ENCODE peak calls at places on chromosomes 6 and 20, in seven cellular contexts. One of them, this sample, is unnamed.

GRCh38 chr6:112150363-112150762 is 63.0 kb downstream of the FAM229B start:
- DNase-seq in thyroid gland: no peak
- DNase-seq in globus pallidus: peak
- DNase-seq in H1: no peak
- DNase-seq in GM23248: peak
- DNase-seq in NCI-H2081: no peak
- DNase-seq in A172: no peak
- DNase-seq in this sample: peak

GRCh38 chr20:6560978-6561377 is 206.5 kb upstream of the BMP2 start:
- DNase-seq in thyroid gland: no peak
- DNase-seq in globus pallidus: no peak
- DNase-seq in H1: no peak
- DNase-seq in GM23248: no peak
- DNase-seq in NCI-H2081: no peak
- DNase-seq in A172: no peak
- DNase-seq in this sample: no peak

GRCh38 chr6:35391240-35391968 is 49.0 kb downstream of the PPARD start:
- DNase-seq in thyroid gland: no peak
- DNase-seq in globus pallidus: no peak
- DNase-seq in H1: no peak
- DNase-seq in GM23248: peak
- DNase-seq in NCI-H2081: no peak
- DNase-seq in A172: peak
- DNase-seq in this sample: peak

GRCh38 chr20:24784607-24785006 is 164.5 kb upstream of the CST7 start:
- DNase-seq in thyroid gland: no peak
- DNase-seq in globus pallidus: no peak
- DNase-seq in H1: no peak
- DNase-seq in GM23248: no peak
- DNase-seq in NCI-H2081: no peak
- DNase-seq in A172: no peak
- DNase-seq in this sample: no peak

GRCh38 chr6:36592221-36592655 is 1.9 kb upstream of the SRSF3 start:
- DNase-seq in thyroid gland: no peak
- DNase-seq in globus pallidus: no peak
- DNase-seq in H1: no peak
- DNase-seq in GM23248: no peak
- DNase-seq in NCI-H2081: no peak
- DNase-seq in A172: no peak
- DNase-seq in this sample: no peak

GRCh38 chr6:156994215-156995076 is 217.3 kb downstream of the ARID1B start:
- DNase-seq in thyroid gland: no peak
- DNase-seq in globus pallidus: no peak
- DNase-seq in H1: no peak
- DNase-seq in GM23248: no peak
- DNase-seq in NCI-H2081: no peak
- DNase-seq in A172: no peak
- DNase-seq in this sample: no peak

GRCh38 chr20:13554706-13555105 is 84.0 kb downstream of the TASP1 start:
- DNase-seq in thyroid gland: no peak
- DNase-seq in globus pallidus: no peak
- DNase-seq in H1: no peak
- DNase-seq in GM23248: peak
- DNase-seq in NCI-H2081: no peak
- DNase-seq in A172: peak
- DNase-seq in this sample: no peak

GRCh38 chr6:16635291-16635809 is 125.9 kb downstream of the ATXN1 start:
- DNase-seq in thyroid gland: peak
- DNase-seq in globus pallidus: no peak
- DNase-seq in H1: no peak
- DNase-seq in GM23248: no peak
- DNase-seq in NCI-H2081: no peak
- DNase-seq in A172: no peak
- DNase-seq in this sample: no peak

GRCh38 chr6:162181741-162182401 is 545.7 kb downstream of the PRKN start:
- DNase-seq in thyroid gland: no peak
- DNase-seq in globus pallidus: no peak
- DNase-seq in H1: no peak
- DNase-seq in GM23248: peak
- DNase-seq in NCI-H2081: no peak
- DNase-seq in A172: peak
- DNase-seq in this sample: no peak

GRCh38 chr6:126300735-126301134 is 39.2 kb upstream of the CENPW start:
- DNase-seq in thyroid gland: no peak
- DNase-seq in globus pallidus: no peak
- DNase-seq in H1: no peak
- DNase-seq in GM23248: no peak
- DNase-seq in NCI-H2081: no peak
- DNase-seq in A172: no peak
- DNase-seq in this sample: no peak

GRCh38 chr6:73566954-73567591 is 46.2 kb upstream of the EEF1A1 start:
- DNase-seq in thyroid gland: peak
- DNase-seq in globus pallidus: no peak
- DNase-seq in H1: no peak
- DNase-seq in GM23248: peak
- DNase-seq in NCI-H2081: no peak
- DNase-seq in A172: peak
- DNase-seq in this sample: peak

GRCh38 chr20:6384956-6385355 is 262.1 kb upstream of the FERMT1 start:
- DNase-seq in thyroid gland: no peak
- DNase-seq in globus pallidus: no peak
- DNase-seq in H1: no peak
- DNase-seq in GM23248: no peak
- DNase-seq in NCI-H2081: no peak
- DNase-seq in A172: no peak
- DNase-seq in this sample: no peak

GRCh38 chr6:146847426-146847825 is 248.7 kb downstream of the ADGB start:
- DNase-seq in thyroid gland: no peak
- DNase-seq in globus pallidus: no peak
- DNase-seq in H1: no peak
- DNase-seq in GM23248: peak
- DNase-seq in NCI-H2081: no peak
- DNase-seq in A172: no peak
- DNase-seq in this sample: peak

GRCh38 chr6:130593948-130594347 is 228.1 kb downstream of the TMEM200A start:
- DNase-seq in thyroid gland: no peak
- DNase-seq in globus pallidus: no peak
- DNase-seq in H1: no peak
- DNase-seq in GM23248: no peak
- DNase-seq in NCI-H2081: no peak
- DNase-seq in A172: no peak
- DNase-seq in this sample: no peak

GRCh38 chr6:142474446-142475289 is 172.9 kb downstream of the ADGRG6 start:
- DNase-seq in thyroid gland: peak
- DNase-seq in globus pallidus: peak
- DNase-seq in H1: peak
- DNase-seq in GM23248: peak
- DNase-seq in NCI-H2081: no peak
- DNase-seq in A172: peak
- DNase-seq in this sample: peak

GRCh38 chr6:408599-409102 is 17.1 kb downstream of the IRF4 start:
- DNase-seq in thyroid gland: no peak
- DNase-seq in globus pallidus: peak
- DNase-seq in H1: no peak
- DNase-seq in GM23248: peak
- DNase-seq in NCI-H2081: no peak
- DNase-seq in A172: peak
- DNase-seq in this sample: peak

GRCh38 chr6:16200231-16200941 is 38.0 kb upstream of the GMPR start:
- DNase-seq in thyroid gland: peak
- DNase-seq in globus pallidus: peak
- DNase-seq in H1: no peak
- DNase-seq in GM23248: peak
- DNase-seq in NCI-H2081: no peak
- DNase-seq in A172: no peak
- DNase-seq in this sample: peak

GRCh38 chr20:62872184-62872862 is 10.7 kb upstream of the TCFL5 start:
- DNase-seq in thyroid gland: no peak
- DNase-seq in globus pallidus: no peak
- DNase-seq in H1: no peak
- DNase-seq in GM23248: no peak
- DNase-seq in NCI-H2081: no peak
- DNase-seq in A172: no peak
- DNase-seq in this sample: no peak

This sample was measured in GM03348.